ENCODE peak calls at places on chromosomes 6 and 20, in ten cellular contexts. K is cardiac fibroblast; B is NCI-H2171 treated with DMSO at 0.1 percent for 48 hours; W is activated CD4-positive, alpha-beta T cell treated with anti-CD3 and anti-CD28 coated beads, Interleukin-2, amount 50 U/mL, for 1 hour; V is D341Med; F is pancreas; A is mesenteric fat pad; Y is SK-MEL-5; X is left colon; Z is prostate gland. O is an unnamed sample.

GRCh38 chr6:41302638-41303037 is 16.2 kb upstream of the TREM1 start:
- DNase-seq in K (no peak), B (no peak), W (no peak), V (no peak), F (no peak), A (no peak), Y (no peak), X (no peak), Z (no peak), O (no peak)

GRCh38 chr6:36204068-36204753 is 7.7 kb downstream of the BRPF3 start:
- DNase-seq in K (no peak), B (no peak), W (peak; percentile 38), V (no peak), F (no peak), A (no peak), Y (no peak), X (no peak), Z (no peak), O (peak; percentile 61)

GRCh38 chr20:18831830-18832229 is 18.2 kb downstream of the SCP2D1 start:
- DNase-seq in K (no peak), B (no peak), W (no peak), V (no peak), F (no peak), A (no peak), Y (no peak), X (no peak), Z (no peak), O (no peak)

GRCh38 chr6:56540950-56541600 is 101.6 kb downstream of the DST start:
- DNase-seq in K (no peak), B (no peak), W (no peak), V (peak; percentile 33), F (peak; percentile 32), A (no peak), Y (no peak), X (no peak), Z (no peak), O (no peak)

GRCh38 chr20:32304121-32304520 is 26.7 kb downstream of the KIF3B start:
- DNase-seq in K (no peak), B (no peak), W (no peak), V (no peak), F (no peak), A (no peak), Y (no peak), X (no peak), Z (no peak), O (no peak)

GRCh38 chr6:169253745-169254238 is at the start of gene THBS2:
- DNase-seq in K (peak; percentile 98), B (no peak), W (no peak), V (no peak), F (peak; percentile 35), A (no peak), Y (no peak), X (no peak), Z (no peak), O (no peak)

GRCh38 chr6:10369896-10370295 is 45.0 kb downstream of the TFAP2A start:
- DNase-seq in K (no peak), B (no peak), W (no peak), V (no peak), F (no peak), A (no peak), Y (no peak), X (no peak), Z (no peak), O (no peak)

GRCh38 chr6:152575186-152575585 is 62.0 kb downstream of the SYNE1 start:
- DNase-seq in K (no peak), B (no peak), W (no peak), V (no peak), F (no peak), A (no peak), Y (no peak), X (no peak), Z (no peak), O (no peak)

GRCh38 chr6:30998785-30999184 is 11.5 kb upstream of the MUC22 start:
- DNase-seq in K (no peak), B (no peak), W (no peak), V (no peak), F (no peak), A (no peak), Y (no peak), X (no peak), Z (no peak), O (no peak)

GRCh38 chr6:161338015-161338414 is 64.2 kb upstream of the AGPAT4 start:
- DNase-seq in K (no peak), B (no peak), W (no peak), V (no peak), F (no peak), A (no peak), Y (no peak), X (no peak), Z (no peak), O (no peak)

GRCh38 chr6:42136508-42137191 is 5.8 kb downstream of the C6orf132 start:
- DNase-seq in K (peak; percentile 41), B (no peak), W (no peak), V (no peak), F (no peak), A (no peak), Y (no peak), X (no peak), Z (no peak), O (no peak)

GRCh38 chr6:64062960-64063683 is 427.5 kb downstream of the PHF3 start:
- DNase-seq in K (no peak), B (no peak), W (no peak), V (no peak), F (no peak), A (no peak), Y (no peak), X (no peak), Z (no peak), O (no peak)

GRCh38 chr20:50251992-50252491 is 61.4 kb downstream of the CEBPB start:
- DNase-seq in K (no peak), B (no peak), W (no peak), V (no peak), F (no peak), A (no peak), Y (no peak), X (no peak), Z (no peak), O (no peak)

GRCh38 chr6:52741872-52742271 is 21.4 kb downstream of the GSTA2 start:
- DNase-seq in K (no peak), B (no peak), W (no peak), V (no peak), F (no peak), A (no peak), Y (no peak), X (no peak), Z (no peak), O (no peak)

GRCh38 chr6:128339635-128340436 is 180.6 kb downstream of the PTPRK start:
- DNase-seq in K (peak; percentile 18), B (no peak), W (no peak), V (no peak), F (no peak), A (no peak), Y (no peak), X (no peak), Z (no peak), O (no peak)

GRCh38 chr20:36491901-36492617 is 49.3 kb upstream of the MYL9 start:
- DNase-seq in K (peak; percentile 50), B (no peak), W (peak; percentile 46), V (no peak), F (no peak), A (no peak), Y (no peak), X (no peak), Z (peak; percentile 37), O (peak; percentile 49)